ENCODE peak calls at places on chromosomes 3 and 15, in five cellular contexts. A is ovary, G is stomach, N is upper lobe of left lung, X is tibial nerve. I is an unnamed sample.

GRCh38 chr3:143633816-143634215 is 214.5 kb downstream of the SLC9A9 start:
- DNase-seq in N (no peak), A (no peak), X (no peak), G (no peak), I (no peak)

GRCh38 chr15:29364429-29365078 is 94.9 kb upstream of the NSMCE3 start:
- DNase-seq in X (no peak), G (no peak), N (no peak), A (no peak), I (no peak)

GRCh38 chr3:119395923-119396358 is 67.5 kb downstream of the TMEM39A start:
- DNase-seq in A (no peak), X (no peak), G (no peak), N (no peak), I (no peak)

GRCh38 chr15:63826513-63826912 is 7.2 kb downstream of the HERC1 start:
- DNase-seq in G (no peak), X (no peak), A (no peak), N (no peak), I (no peak)

GRCh38 chr3:171876651-171877272 is 33.6 kb downstream of the TMEM212 start:
- DNase-seq in N (no peak), X (no peak), G (no peak), A (no peak), I (no peak)

GRCh38 chr15:51672100-51672731 is 9.1 kb upstream of the SCG3 start:
- DNase-seq in G (no peak), A (no peak), X (no peak), N (peak), I (no peak)

GRCh38 chr15:84598250-84598649 is 2.6 kb upstream of the ZSCAN2 start:
- DNase-seq in X (peak), A (no peak), G (no peak), N (no peak), I (no peak)

GRCh38 chr3:141078200-141078599 is 27.1 kb downstream of the SPSB4 start:
- DNase-seq in A (no peak), N (peak), X (no peak), G (no peak), I (no peak)

GRCh38 chr3:196968233-196969000 is at the start of gene PIGZ:
- DNase-seq in X (no peak), A (no peak), N (peak), G (peak), I (peak)

GRCh38 chr3:169929830-169930519 is 18.6 kb downstream of the SAMD7 start:
- DNase-seq in G (no peak), A (no peak), X (no peak), N (no peak), I (no peak)

GRCh38 chr3:53109190-53109589 is 21.0 kb downstream of the RFT1 start:
- DNase-seq in A (no peak), X (no peak), N (no peak), G (no peak), I (no peak)

GRCh38 chr3:155605571-155605970 is 139.3 kb downstream of the PLCH1 start:
- DNase-seq in N (no peak), A (no peak), X (no peak), G (no peak), I (no peak)

GRCh38 chr15:78212546-78213424 is 21.6 kb downstream of the ACSBG1 start:
- DNase-seq in G (peak), X (no peak), N (no peak), A (no peak), I (peak)

GRCh38 chr15:55250392-55250791 is 39.2 kb downstream of the RAB27A start:
- DNase-seq in G (no peak), A (no peak), N (peak), X (no peak), I (peak)

GRCh38 chr15:44593042-44593736 is 56.2 kb downstream of the EIF3J start:
- DNase-seq in A (no peak), N (no peak), G (no peak), X (no peak), I (no peak)

GRCh38 chr3:100761211-100761921 is 52.1 kb downstream of the TFG start:
- DNase-seq in N (no peak), G (no peak), A (no peak), X (no peak), I (peak)

GRCh38 chr15:58568157-58568571 is 136.4 kb downstream of the LIPC start:
- DNase-seq in A (no peak), N (peak), G (peak), X (peak), I (peak)

GRCh38 chr15:48674876-48675275 is 29.4 kb upstream of the FBN1 start:
- DNase-seq in X (no peak), G (no peak), N (no peak), A (no peak), I (no peak)

GRCh38 chr3:32021155-32021554 is 39.6 kb downstream of the ZNF860 start:
- DNase-seq in A (no peak), G (no peak), N (no peak), X (no peak), I (no peak)

GRCh38 chr15:66882251-66883020 is 180.4 kb downstream of the SMAD6 start:
- DNase-seq in X (peak), G (no peak), A (no peak), N (no peak), I (no peak)

GRCh38 chr3:14980689-14981088 is 33.3 kb downstream of the NR2C2 start:
- DNase-seq in G (no peak), X (no peak), N (no peak), A (no peak), I (no peak)

GRCh38 chr3:171811059-171811912 is 1.0 kb upstream of the PLD1 start:
- DNase-seq in A (no peak), G (no peak), N (peak), X (peak), I (no peak)

DNA sequence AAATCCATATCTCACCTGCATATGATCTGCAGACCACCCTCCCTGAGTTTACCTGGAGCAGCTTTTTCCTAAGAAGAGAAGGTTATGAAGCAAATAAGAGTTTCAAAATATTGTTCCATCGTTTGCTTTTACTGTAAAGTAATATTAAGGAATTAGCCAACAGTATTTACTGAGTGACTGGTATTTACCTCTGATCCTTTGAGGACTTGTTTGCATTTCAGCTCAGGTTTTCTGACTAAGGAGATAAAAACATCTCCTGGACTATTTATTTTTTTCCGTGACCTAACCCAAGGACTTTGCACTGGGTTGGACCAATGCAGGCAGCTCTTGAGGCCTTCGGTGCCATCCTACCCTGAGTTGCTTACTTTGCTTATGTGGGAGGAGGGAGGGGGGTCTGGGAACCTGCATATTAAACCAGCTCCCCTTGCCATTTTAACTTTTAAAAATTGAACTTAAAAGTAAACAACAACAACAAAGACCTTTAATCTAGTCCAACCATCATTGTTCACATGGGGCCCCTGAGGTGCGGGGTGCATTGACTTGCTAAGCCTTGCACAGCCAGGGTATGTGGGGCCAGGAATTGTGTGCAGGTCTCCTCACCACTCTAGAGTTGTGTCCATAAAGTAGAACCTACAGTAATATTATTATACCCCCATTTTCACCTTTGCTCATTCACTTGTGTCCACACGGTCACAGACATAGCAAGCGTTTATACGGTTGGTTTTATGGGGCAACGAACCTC is 39.3 kb downstream of the TRAK1 start:
- DNase-seq in X (no peak), A (no peak), N (no peak), G (peak), I (peak)
- TF ChIP-seq EP300 in X (no peak), A (no peak), N (no peak), G (no peak), I (no peak)

GRCh38 chr3:114595521-114596028 is 301.7 kb downstream of the TIGIT start:
- DNase-seq in X (no peak), G (no peak), N (no peak), A (no peak), I (no peak)

GRCh38 chr3:114600571-114600970 is 306.7 kb downstream of the TIGIT start:
- DNase-seq in A (no peak), N (no peak), G (no peak), X (no peak), I (no peak)

GRCh38 chr3:114596147-114596546 is 302.3 kb downstream of the TIGIT start:
- DNase-seq in X (no peak), N (no peak), A (no peak), G (no peak), I (no peak)

DNA sequence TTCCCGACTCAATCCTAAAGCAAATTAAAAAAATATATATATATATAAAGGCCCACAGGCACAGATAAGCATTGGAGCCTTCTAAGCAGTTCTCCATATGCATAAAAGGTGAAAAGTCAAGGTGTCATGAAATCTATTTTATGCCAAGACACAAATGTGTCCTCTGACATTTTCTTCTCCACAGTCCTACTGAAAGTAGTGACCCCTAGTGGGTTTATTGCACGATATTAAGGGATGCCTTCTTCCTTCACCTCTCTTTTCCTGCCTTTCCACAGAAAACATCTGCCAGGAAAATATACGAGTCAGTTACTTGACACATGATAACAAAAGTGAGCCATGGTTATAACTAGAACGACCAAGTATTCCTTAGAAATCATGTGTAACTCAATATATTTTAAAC is 303.2 kb downstream of the TIGIT start:
- DNase-seq in X (no peak), A (no peak), G (no peak), N (no peak), I (no peak)
- TF ChIP-seq CTCF in X (no peak), A (no peak), G (no peak), N (no peak), I (no peak)

GRCh38 chr15:39128746-39129145 is 452.1 kb upstream of the THBS1 start:
- DNase-seq in N (no peak), G (no peak), X (no peak), A (no peak), I (no peak)

GRCh38 chr15:39125904-39126303 is 455.0 kb upstream of the THBS1 start:
- DNase-seq in A (no peak), G (no peak), X (no peak), N (no peak), I (peak)

GRCh38 chr15:39127925-39128617 is 452.8 kb upstream of the THBS1 start:
- DNase-seq in N (peak), G (no peak), X (no peak), A (no peak), I (peak)

GRCh38 chr15:39124925-39125625 is 455.8 kb upstream of the THBS1 start:
- DNase-seq in N (no peak), A (no peak), X (no peak), G (no peak), I (no peak)

DNA sequence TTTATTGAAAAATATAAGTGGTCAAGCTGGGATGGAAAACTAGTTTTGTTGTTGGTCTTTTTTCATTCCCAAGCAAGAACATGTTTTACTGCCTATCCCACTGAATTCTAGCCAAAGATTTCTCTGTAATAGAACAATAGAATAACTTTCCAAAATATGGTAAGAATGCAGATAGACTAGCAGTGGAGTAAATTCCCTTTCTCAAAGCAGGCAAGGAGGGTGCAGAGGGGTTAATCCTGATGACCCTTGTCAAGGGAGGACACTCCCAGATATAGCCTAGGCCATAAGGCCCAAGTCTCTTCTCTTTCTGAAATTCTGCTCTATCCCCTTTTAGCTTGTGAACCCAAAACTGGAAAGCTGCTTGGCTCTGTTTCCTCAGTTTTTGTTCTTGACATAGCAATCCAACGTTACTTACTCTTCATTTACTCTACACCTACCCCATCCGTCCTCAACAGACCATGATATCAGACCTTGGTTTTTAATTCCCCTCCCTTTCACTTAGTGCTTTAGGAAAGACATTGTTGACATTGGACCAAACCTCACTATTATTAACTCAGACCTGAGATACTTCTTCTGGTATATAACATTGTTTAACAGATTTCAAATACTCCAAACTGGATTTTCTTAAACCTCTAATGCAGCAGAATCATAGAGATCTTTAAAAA is 453.6 kb upstream of the THBS1 start:
- DNase-seq in N (no peak), A (no peak), G (no peak), X (no peak), I (no peak)
- TF ChIP-seq EP300 in N (no peak), A (no peak), G (no peak), X (no peak), I (no peak)

GRCh38 chr15:86231864-86232801 is 152.5 kb downstream of the AGBL1 start:
- DNase-seq in G (no peak), A (no peak), N (no peak), X (peak), I (peak)
- TF ChIP-seq CTCF in G (peak), A (no peak), N (peak), X (peak), I (peak)